ENCODE peak calls at places on chromosomes 13 and 19, in ten cellular contexts. One of them, this sample, is unnamed.

GRCh38 chr13:77038907-77039470 is 12.0 kb upstream of the FBXL3 start:
- DNase-seq in fibroblast of lung: no peak
- DNase-seq in BE2C: no peak
- DNase-seq in colonic mucosa: no peak
- DNase-seq in endodermal cell: no peak
- DNase-seq in right atrium auricular region: no peak
- DNase-seq in endothelial cell of umbilical vein: peak; percentile 51
- DNase-seq in fibroblast of mammary gland: no peak
- DNase-seq in stomach: no peak
- DNase-seq in transverse colon: no peak
- DNase-seq in this sample: no peak

GRCh38 chr19:47660435-47660832 is 51.5 kb downstream of the BICRA start:
- DNase-seq in fibroblast of lung: peak; percentile 35
- DNase-seq in BE2C: no peak
- DNase-seq in colonic mucosa: peak; percentile 55
- DNase-seq in endodermal cell: no peak
- DNase-seq in right atrium auricular region: no peak
- DNase-seq in endothelial cell of umbilical vein: no peak
- DNase-seq in fibroblast of mammary gland: no peak
- DNase-seq in stomach: no peak
- DNase-seq in transverse colon: peak; percentile 57
- DNase-seq in this sample: no peak

GRCh38 chr13:76016799-76017198 is 380.7 kb downstream of the LMO7 start:
- DNase-seq in fibroblast of lung: peak; percentile 14
- DNase-seq in BE2C: peak; percentile 38
- DNase-seq in colonic mucosa: peak; percentile 26
- DNase-seq in endodermal cell: peak; percentile 87
- DNase-seq in right atrium auricular region: no peak
- DNase-seq in endothelial cell of umbilical vein: peak; percentile 52
- DNase-seq in fibroblast of mammary gland: peak; percentile 53
- DNase-seq in stomach: no peak
- DNase-seq in transverse colon: peak; percentile 8
- DNase-seq in this sample: peak; percentile 61

GRCh38 chr13:33665776-33666175 is 152.2 kb upstream of the RFC3 start:
- DNase-seq in fibroblast of lung: no peak
- DNase-seq in BE2C: no peak
- DNase-seq in colonic mucosa: no peak
- DNase-seq in endodermal cell: no peak
- DNase-seq in right atrium auricular region: no peak
- DNase-seq in endothelial cell of umbilical vein: no peak
- DNase-seq in fibroblast of mammary gland: no peak
- DNase-seq in stomach: no peak
- DNase-seq in transverse colon: no peak
- DNase-seq in this sample: no peak

GRCh38 chr19:41373993-41374392 is 2.3 kb upstream of the TMEM91 start:
- DNase-seq in fibroblast of lung: peak; percentile 90
- DNase-seq in BE2C: peak; percentile 97
- DNase-seq in colonic mucosa: peak; percentile 76
- DNase-seq in endodermal cell: no peak
- DNase-seq in right atrium auricular region: peak; percentile 79
- DNase-seq in endothelial cell of umbilical vein: peak; percentile 90
- DNase-seq in fibroblast of mammary gland: peak; percentile 91
- DNase-seq in stomach: peak; percentile 88
- DNase-seq in transverse colon: peak; percentile 79
- DNase-seq in this sample: peak; percentile 97

GRCh38 chr13:95075506-95075905 is 225.7 kb downstream of the ABCC4 start:
- DNase-seq in fibroblast of lung: no peak
- DNase-seq in BE2C: no peak
- DNase-seq in colonic mucosa: no peak
- DNase-seq in endodermal cell: no peak
- DNase-seq in right atrium auricular region: no peak
- DNase-seq in endothelial cell of umbilical vein: no peak
- DNase-seq in fibroblast of mammary gland: no peak
- DNase-seq in stomach: no peak
- DNase-seq in transverse colon: no peak
- DNase-seq in this sample: no peak

GRCh38 chr19:1469936-1470863 is 8.8 kb downstream of the C19orf25 start:
- DNase-seq in fibroblast of lung: no peak
- DNase-seq in BE2C: no peak
- DNase-seq in colonic mucosa: peak; percentile 65
- DNase-seq in endodermal cell: peak; percentile 92
- DNase-seq in right atrium auricular region: no peak
- DNase-seq in endothelial cell of umbilical vein: no peak
- DNase-seq in fibroblast of mammary gland: no peak
- DNase-seq in stomach: peak; percentile 57
- DNase-seq in transverse colon: peak; percentile 67
- DNase-seq in this sample: peak; percentile 25

GRCh38 chr19:10667867-10668266 is 13.7 kb downstream of the ILF3 start:
- DNase-seq in fibroblast of lung: no peak
- DNase-seq in BE2C: no peak
- DNase-seq in colonic mucosa: no peak
- DNase-seq in endodermal cell: no peak
- DNase-seq in right atrium auricular region: no peak
- DNase-seq in endothelial cell of umbilical vein: no peak
- DNase-seq in fibroblast of mammary gland: no peak
- DNase-seq in stomach: no peak
- DNase-seq in transverse colon: no peak
- DNase-seq in this sample: no peak

GRCh38 chr13:45051315-45051714 is 62.0 kb downstream of the GPALPP1 start:
- DNase-seq in fibroblast of lung: no peak
- DNase-seq in BE2C: no peak
- DNase-seq in colonic mucosa: no peak
- DNase-seq in endodermal cell: no peak
- DNase-seq in right atrium auricular region: no peak
- DNase-seq in endothelial cell of umbilical vein: no peak
- DNase-seq in fibroblast of mammary gland: no peak
- DNase-seq in stomach: no peak
- DNase-seq in transverse colon: no peak
- DNase-seq in this sample: no peak

GRCh38 chr19:6218497-6219146 is 61.2 kb downstream of the MLLT1 start:
- DNase-seq in fibroblast of lung: peak; percentile 61
- DNase-seq in BE2C: peak; percentile 93
- DNase-seq in colonic mucosa: peak; percentile 93
- DNase-seq in endodermal cell: peak; percentile 98
- DNase-seq in right atrium auricular region: peak; percentile 96
- DNase-seq in endothelial cell of umbilical vein: peak; percentile 79
- DNase-seq in fibroblast of mammary gland: peak; percentile 82
- DNase-seq in stomach: peak; percentile 91
- DNase-seq in transverse colon: peak; percentile 89
- DNase-seq in this sample: peak; percentile 77

GRCh38 chr19:23799321-23799720 is 40.6 kb upstream of the ZNF681 start:
- DNase-seq in fibroblast of lung: no peak
- DNase-seq in BE2C: no peak
- DNase-seq in colonic mucosa: no peak
- DNase-seq in endodermal cell: no peak
- DNase-seq in right atrium auricular region: no peak
- DNase-seq in endothelial cell of umbilical vein: no peak
- DNase-seq in fibroblast of mammary gland: no peak
- DNase-seq in stomach: no peak
- DNase-seq in transverse colon: no peak
- DNase-seq in this sample: no peak
- H3K4me3 ChIP-seq in fibroblast of lung: no peak overlapping the region
- H3K4me3 ChIP-seq in BE2C: no peak overlapping the region
- H3K4me3 ChIP-seq in colonic mucosa: no peak overlapping the region
- H3K4me3 ChIP-seq in endodermal cell: no peak overlapping the region
- H3K4me3 ChIP-seq in right atrium auricular region: no peak overlapping the region
- H3K4me3 ChIP-seq in endothelial cell of umbilical vein: no peak overlapping the region
- H3K4me3 ChIP-seq in fibroblast of mammary gland: no peak overlapping the region
- H3K4me3 ChIP-seq in stomach: no peak overlapping the region
- H3K4me3 ChIP-seq in transverse colon: no peak overlapping the region
- H3K4me3 ChIP-seq in this sample: no peak overlapping the region

GRCh38 chr19:16066611-16067104 is 9.6 kb upstream of the TPM4 start:
- DNase-seq in fibroblast of lung: peak; percentile 81
- DNase-seq in BE2C: peak; percentile 42
- DNase-seq in colonic mucosa: peak; percentile 81
- DNase-seq in endodermal cell: no peak
- DNase-seq in right atrium auricular region: no peak
- DNase-seq in endothelial cell of umbilical vein: peak; percentile 86
- DNase-seq in fibroblast of mammary gland: peak; percentile 86
- DNase-seq in stomach: peak; percentile 49
- DNase-seq in transverse colon: peak; percentile 81
- DNase-seq in this sample: no peak
- TF ChIP-seq CTCF in fibroblast of lung: peak; percentile 25
- TF ChIP-seq CTCF in BE2C: peak; percentile 49
- TF ChIP-seq CTCF in colonic mucosa: peak; percentile 15
- TF ChIP-seq CTCF in endodermal cell: no peak
- TF ChIP-seq CTCF in right atrium auricular region: no peak
- TF ChIP-seq CTCF in endothelial cell of umbilical vein: peak; percentile 14
- TF ChIP-seq CTCF in fibroblast of mammary gland: peak; percentile 15
- TF ChIP-seq CTCF in stomach: no peak
- TF ChIP-seq CTCF in transverse colon: peak; percentile 36
- TF ChIP-seq CTCF in this sample: peak; percentile 29

GRCh38 chr13:91655731-91656130 is 257.3 kb downstream of the GPC5 start:
- DNase-seq in fibroblast of lung: no peak
- DNase-seq in BE2C: no peak
- DNase-seq in colonic mucosa: no peak
- DNase-seq in endodermal cell: no peak
- DNase-seq in right atrium auricular region: no peak
- DNase-seq in endothelial cell of umbilical vein: no peak
- DNase-seq in fibroblast of mammary gland: no peak
- DNase-seq in stomach: no peak
- DNase-seq in transverse colon: no peak
- DNase-seq in this sample: no peak
- H3K4me3 ChIP-seq in fibroblast of lung: no peak overlapping the region
- H3K4me3 ChIP-seq in BE2C: no peak overlapping the region
- H3K4me3 ChIP-seq in colonic mucosa: no peak overlapping the region
- H3K4me3 ChIP-seq in endodermal cell: no peak overlapping the region
- H3K4me3 ChIP-seq in right atrium auricular region: no peak overlapping the region
- H3K4me3 ChIP-seq in endothelial cell of umbilical vein: no peak overlapping the region
- H3K4me3 ChIP-seq in fibroblast of mammary gland: no peak overlapping the region
- H3K4me3 ChIP-seq in stomach: no peak overlapping the region
- H3K4me3 ChIP-seq in transverse colon: no peak overlapping the region
- H3K4me3 ChIP-seq in this sample: no peak overlapping the region

GRCh38 chr19:34888091-34888490 is 38.6 kb upstream of the ZNF30 start:
- DNase-seq in fibroblast of lung: no peak
- DNase-seq in BE2C: no peak
- DNase-seq in colonic mucosa: no peak
- DNase-seq in endodermal cell: no peak
- DNase-seq in right atrium auricular region: no peak
- DNase-seq in endothelial cell of umbilical vein: no peak
- DNase-seq in fibroblast of mammary gland: no peak
- DNase-seq in stomach: no peak
- DNase-seq in transverse colon: no peak
- DNase-seq in this sample: no peak
- TF ChIP-seq CTCF in fibroblast of lung: no peak
- TF ChIP-seq CTCF in BE2C: peak; percentile 12
- TF ChIP-seq CTCF in colonic mucosa: no peak
- TF ChIP-seq CTCF in endodermal cell: peak; percentile 41
- TF ChIP-seq CTCF in right atrium auricular region: no peak
- TF ChIP-seq CTCF in endothelial cell of umbilical vein: no peak
- TF ChIP-seq CTCF in fibroblast of mammary gland: no peak
- TF ChIP-seq CTCF in stomach: no peak
- TF ChIP-seq CTCF in transverse colon: no peak
- TF ChIP-seq CTCF in this sample: no peak

This sample was measured in choroid plexus epithelial cell.